ENCODE peak calls at places on chromosomes 16 and 17, in five cellular contexts. K is iPS DF 19.7; Y is stimulated activated CD4-positive, alpha-beta T cell treated with anti-CD3 and anti-CD28 coated beads, Interleukin-4, amount 100 ng/mL, for 4 hours; U is AG08395; W is fibroblast of mammary gland. P is an unnamed sample.

GRCh38 chr17:42979511-42980273 is at the start of gene PTGES3L:
- DNase-seq in Y (no peak), U (peak), K (no peak), W (no peak), P (peak)

GRCh38 chr16:4411684-4412083 is 4.7 kb downstream of the CORO7 start:
- DNase-seq in U (no peak), K (no peak), Y (no peak), W (no peak), P (no peak)

GRCh38 chr17:9672266-9672665 is 26.9 kb downstream of the USP43 start:
- DNase-seq in K (no peak), Y (no peak), U (no peak), W (no peak), P (no peak)

GRCh38 chr16:75012380-75013081 is 13.7 kb downstream of the ZNRF1 start:
- DNase-seq in W (peak), Y (no peak), K (no peak), U (no peak), P (peak)

GRCh38 chr17:44363613-44364159 is at the start of gene FAM171A2:
- DNase-seq in U (peak), K (no peak), Y (peak), W (peak), P (peak)

GRCh38 chr16:75208861-75209505 is 2.0 kb upstream of the CTRB2 start:
- DNase-seq in K (no peak), U (no peak), Y (no peak), W (no peak), P (no peak)

GRCh38 chr17:13337864-13338371 is 263.8 kb downstream of the HS3ST3A1 start:
- DNase-seq in Y (no peak), W (peak), U (peak), K (no peak), P (peak)

GRCh38 chr17:9982159-9982558 is 77.1 kb upstream of the RCVRN start:
- DNase-seq in W (no peak), Y (no peak), K (peak), U (no peak), P (peak)

GRCh38 chr16:3283525-3284447 is 495 bp downstream of the ZNF263 start:
- DNase-seq in W (no peak), U (no peak), Y (no peak), K (no peak), P (no peak)

GRCh38 chr16:28569968-28570752 is 16.4 kb downstream of the SGF29 start:
- DNase-seq in K (no peak), W (no peak), U (no peak), Y (no peak), P (no peak)

GRCh38 chr17:63675607-63676539 is 24.1 kb downstream of the LIMD2 start:
- DNase-seq in K (no peak), W (peak), Y (no peak), U (peak), P (peak)

GRCh38 chr17:19386974-19387920 is at the start of gene MFAP4:
- DNase-seq in K (no peak), Y (no peak), U (peak), W (peak), P (peak)

GRCh38 chr17:55157165-55157564 is 107.6 kb upstream of the HLF start:
- DNase-seq in Y (no peak), W (peak), U (no peak), K (no peak), P (no peak)

GRCh38 chr16:88453217-88453531 is at the start of gene ZFPM1:
- DNase-seq in K (no peak), W (no peak), U (no peak), Y (no peak), P (no peak)

GRCh38 chr16:79466111-79466510 is 134.4 kb downstream of the MAF start:
- DNase-seq in K (no peak), U (no peak), Y (no peak), W (no peak), P (no peak)

GRCh38 chr17:34979153-34979552 is 1.2 kb upstream of the LIG3 start:
- DNase-seq in U (no peak), K (no peak), W (no peak), Y (no peak), P (no peak)

GRCh38 chr16:69410285-69410990 is 14.0 kb upstream of the CYB5B start:
- DNase-seq in K (no peak), U (peak), W (peak), Y (no peak), P (no peak)

GRCh38 chr17:80758793-80759673 is 214.4 kb downstream of the RPTOR start:
- DNase-seq in K (no peak), Y (peak), U (peak), W (peak), P (no peak)

GRCh38 chr17:67054011-67054591 is 9.7 kb downstream of the CACNG1 start:
- DNase-seq in K (no peak), Y (no peak), U (no peak), W (no peak), P (no peak)

GRCh38 chr16:27235938-27236245 is 32.6 kb downstream of the KDM8 start:
- DNase-seq in Y (no peak), W (no peak), K (no peak), U (no peak), P (no peak)

GRCh38 chr16:87653234-87653633 is 50.9 kb downstream of the JPH3 start:
- DNase-seq in W (no peak), U (no peak), K (no peak), Y (no peak), P (peak)

P was measured in Kasumi-1.